ENCODE peak calls at places on chromosomes 3 and 15, in seven cellular contexts. L is neuronal stem cell, E is fibroblast of lung, C is left ventricle myocardium inferior, B is thyroid gland, O is right lobe of liver, G is tibial nerve. H is an unnamed sample. For H3K4me1, the result is how much of the 10 kb centered on the place peaks cover.

GRCh38 chr3:169071003-169071402 is 592.5 kb downstream of the MECOM start:
- DNase-seq in G (no peak), O (no peak), E (peak), L (no peak), B (no peak), C (no peak), H (no peak)

GRCh38 chr15:31359722-31360111 is 33.1 kb downstream of the KLF13 start:
- DNase-seq in B (no peak), O (no peak), L (no peak), E (no peak), C (no peak), G (no peak), H (no peak)

GRCh38 chr3:139764936-139765335 is 87.2 kb upstream of the NMNAT3 start:
- DNase-seq in G (no peak), B (no peak), E (peak), O (no peak), L (no peak), C (no peak), H (no peak)

GRCh38 chr15:78206326-78207109 is 27.8 kb downstream of the ACSBG1 start:
- DNase-seq in E (no peak), C (no peak), B (no peak), O (no peak), L (no peak), G (no peak), H (no peak)

GRCh38 chr3:97895216-97895615 is 73.4 kb downstream of the CRYBG3 start:
- DNase-seq in L (no peak), O (no peak), B (no peak), C (no peak), E (no peak), G (no peak), H (no peak)

GRCh38 chr15:74784426-74784825 is 2.5 kb downstream of the CSK start:
- DNase-seq in E (no peak), G (no peak), B (no peak), L (no peak), C (no peak), O (no peak), H (no peak)

GRCh38 chr3:184177767-184178306 is 3.2 kb downstream of the AP2M1 start:
- DNase-seq in E (no peak), C (no peak), G (no peak), O (no peak), L (no peak), B (no peak), H (no peak)

GRCh38 chr3:32399030-32399620 is 7.5 kb downstream of the CMTM7 start:
- DNase-seq in E (peak), B (no peak), G (no peak), L (peak), O (no peak), C (no peak), H (no peak)

GRCh38 chr15:39580630-39581500 is at the start of gene THBS1:
- DNase-seq in G (peak), C (peak), L (peak), B (peak), O (peak), E (peak), H (peak)

GRCh38 chr15:92502930-92503329 is 109.2 kb downstream of the ST8SIA2 start:
- DNase-seq in B (no peak), O (no peak), E (no peak), L (no peak), C (no peak), G (no peak), H (no peak)

GRCh38 chr3:48467110-48467454 is 20.5 kb downstream of the ATRIP start:
- DNase-seq in L (no peak), O (no peak), B (no peak), E (no peak), C (no peak), G (no peak), H (peak)
- H3K4me3 ChIP-seq in L (peak), O (peak), B (no peak), E (peak), C (peak), G (no peak), H (peak)

GRCh38 chr3:105719791-105720190 is 149.0 kb downstream of the CBLB start:
- DNase-seq in E (no peak), B (no peak), G (no peak), L (no peak), C (no peak), O (no peak), H (no peak)

GRCh38 chr3:105728913-105729312 is 139.9 kb downstream of the CBLB start:
- DNase-seq in C (no peak), G (no peak), O (no peak), L (no peak), E (no peak), B (no peak), H (no peak)

GRCh38 chr3:105722943-105723556 is 145.8 kb downstream of the CBLB start:
- DNase-seq in E (no peak), G (no peak), C (no peak), B (no peak), L (no peak), O (no peak), H (no peak)
- H3K27ac ChIP-seq in E (no peak), G (no peak), C (no peak), B (no peak), L (no peak), O (no peak), H (no peak)

GRCh38 chr3:64224826-64225606 is at the start of gene PRICKLE2:
- DNase-seq in G (peak), L (peak), C (peak), E (peak), B (peak), O (peak), H (peak)
- H3K4me1 ChIP-seq in G (under half), L (under half), C (half or more), E (under half), B (half or more), O (under half), H (under half)

DNA sequence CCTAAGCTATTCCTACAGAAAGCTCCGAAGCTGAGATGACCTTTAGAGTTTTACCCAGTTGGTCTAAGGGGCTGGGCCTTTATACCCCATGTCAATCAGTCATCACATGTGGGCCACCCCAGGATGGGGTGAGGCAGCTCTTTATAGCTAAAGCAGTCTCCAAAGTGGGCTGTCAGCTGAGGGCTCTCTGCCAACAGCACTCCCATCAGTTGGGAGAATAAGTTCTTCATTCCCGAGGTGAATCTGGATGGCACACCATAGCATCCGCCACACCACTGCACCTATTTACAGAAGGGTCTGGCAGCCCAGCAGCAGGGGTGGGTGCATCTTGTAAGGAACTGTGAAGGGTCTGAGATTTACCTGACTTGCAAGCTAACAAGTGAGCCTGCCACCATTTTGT is 52.1 kb upstream of the ACVR2B start:
- DNase-seq in L (no peak), B (no peak), G (no peak), E (no peak), C (no peak), O (no peak), H (no peak)
- H3K4me3 ChIP-seq in L (no peak), B (no peak), G (no peak), E (no peak), C (no peak), O (no peak), H (no peak)

DNA sequence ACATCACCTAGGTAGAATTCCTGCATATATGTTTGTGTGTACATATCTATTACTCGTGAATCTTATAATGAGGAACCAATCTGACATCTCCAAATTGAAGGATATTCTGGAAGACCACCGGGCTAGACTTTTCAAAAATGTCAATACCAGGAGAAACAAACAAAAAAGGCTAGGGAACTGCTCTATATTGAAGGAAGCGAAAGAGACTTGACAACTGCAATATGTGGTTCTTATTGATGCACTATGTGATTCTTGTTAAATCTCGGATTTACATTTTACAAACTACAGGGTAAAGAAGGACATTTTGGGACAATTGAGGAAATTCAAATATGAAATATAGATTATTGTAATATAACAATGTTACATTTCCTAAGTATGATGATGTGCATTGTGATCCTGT is 137.5 kb upstream of the CCDC54 start:
- DNase-seq in C (no peak), G (no peak), B (no peak), E (no peak), L (no peak), O (no peak), H (no peak)
- H3K27ac ChIP-seq in C (peak), G (peak), B (no peak), E (no peak), L (no peak), O (no peak), H (no peak)

DNA sequence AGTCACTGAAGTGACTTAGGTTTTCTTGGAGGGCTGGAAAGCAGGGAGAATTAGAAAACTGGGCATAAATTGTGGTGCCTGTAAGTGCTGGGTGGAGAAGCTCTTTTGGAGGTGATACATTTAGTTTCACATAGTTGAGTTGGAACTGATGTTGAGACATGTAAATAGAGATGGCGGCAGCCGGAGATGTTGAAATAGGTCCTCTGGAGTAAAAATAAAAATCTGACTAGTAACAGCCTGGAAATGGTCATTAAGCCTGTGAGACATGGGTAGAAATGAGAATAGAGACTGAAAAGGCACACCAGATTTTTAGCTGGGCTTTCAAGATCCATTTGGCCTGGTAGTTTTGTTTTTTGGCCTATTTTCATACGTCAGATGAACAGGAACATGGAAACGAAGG is 2.9 kb upstream of the NIT2 start:
- DNase-seq in O (no peak), G (no peak), C (no peak), L (no peak), E (no peak), B (no peak), H (no peak)
- H3K4me1 ChIP-seq in O (under half), G (under half), C (under half), L (under half), E (under half), B (under half), H (under half)

DNA sequence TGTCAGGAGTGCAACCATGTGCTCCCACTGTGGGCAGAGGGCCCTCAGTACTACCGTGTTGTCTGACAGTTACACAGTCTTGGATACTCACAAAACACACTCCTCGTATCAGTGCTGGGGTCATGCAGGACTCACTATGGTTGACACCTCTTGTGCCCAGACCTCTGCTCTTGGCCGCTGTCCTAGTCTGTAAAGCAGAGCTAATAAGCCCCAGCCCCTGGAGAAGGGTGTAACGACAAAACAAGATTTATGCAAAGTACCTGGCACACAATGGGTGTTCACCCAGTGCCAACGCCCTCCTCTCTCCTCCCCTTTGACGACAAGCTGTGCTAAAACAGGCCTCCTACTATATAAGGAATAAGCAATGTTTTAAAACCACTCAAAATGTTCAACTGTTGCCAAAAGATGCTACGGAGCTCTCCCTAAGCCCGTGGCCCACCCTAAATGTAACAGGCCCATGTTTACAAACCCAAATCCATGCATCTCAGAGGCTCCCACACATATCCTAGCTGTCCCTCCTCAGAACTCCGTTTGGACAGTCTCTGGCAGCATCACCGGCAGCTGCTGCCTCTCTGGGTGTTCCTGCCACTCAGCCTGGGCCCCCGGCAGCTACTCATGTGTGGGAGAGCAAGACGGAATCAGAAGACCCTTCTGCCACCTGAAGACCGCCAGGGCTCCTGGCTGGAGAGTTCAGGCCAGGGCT is 65.8 kb downstream of the MRPL46 start:
- DNase-seq in L (no peak), C (peak), B (no peak), E (no peak), G (no peak), O (no peak), H (no peak)
- H3K4me3 ChIP-seq in L (no peak), C (peak), B (no peak), E (no peak), G (no peak), O (no peak), H (no peak)

DNA sequence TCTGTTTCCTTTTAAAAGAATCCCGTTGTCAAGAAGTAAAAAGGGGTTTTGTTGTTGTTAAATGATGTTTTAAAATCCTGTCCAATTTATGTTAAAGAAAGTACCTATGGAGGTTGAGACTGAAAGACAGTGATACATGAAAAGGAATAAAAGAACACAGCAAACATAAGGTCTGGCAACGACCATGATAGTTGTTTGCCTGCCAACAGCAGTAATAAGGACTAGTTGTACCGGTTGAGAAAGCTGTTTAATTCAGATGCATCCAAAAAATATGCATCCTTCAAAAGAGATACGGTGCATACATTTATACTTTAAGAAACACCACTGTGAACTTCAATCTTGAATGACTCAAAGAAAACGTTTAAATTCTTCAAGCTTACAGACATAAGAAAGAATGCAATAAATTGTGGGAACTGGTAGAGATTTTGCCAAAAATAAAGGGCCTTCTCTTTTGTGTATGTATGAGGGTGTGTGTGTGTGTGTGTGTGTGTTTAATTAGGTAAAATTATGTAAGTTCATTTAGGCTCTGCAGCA is 492.0 kb downstream of the NLGN1 start:
- DNase-seq in G (no peak), L (no peak), C (no peak), B (no peak), E (no peak), O (no peak), H (no peak)
- H3K27ac ChIP-seq in G (no peak), L (no peak), C (no peak), B (no peak), E (no peak), O (no peak), H (no peak)

GRCh38 chr3:105790534-105790933 is 78.3 kb downstream of the CBLB start:
- DNase-seq in L (no peak), O (no peak), C (no peak), B (no peak), G (no peak), E (no peak), H (no peak)

GRCh38 chr3:105793040-105793439 is 75.8 kb downstream of the CBLB start:
- DNase-seq in G (no peak), C (no peak), O (no peak), L (no peak), E (no peak), B (no peak), H (no peak)

GRCh38 chr3:105788548-105789036 is 80.2 kb downstream of the CBLB start:
- DNase-seq in E (no peak), C (no peak), G (no peak), L (no peak), O (no peak), B (no peak), H (no peak)

GRCh38 chr3:105791134-105791533 is 77.7 kb downstream of the CBLB start:
- DNase-seq in C (no peak), O (no peak), B (no peak), E (peak), L (no peak), G (peak), H (no peak)

GRCh38 chr3:105791919-105792786 is 76.7 kb downstream of the CBLB start:
- DNase-seq in B (peak), O (no peak), L (no peak), C (peak), G (peak), E (peak), H (peak)
- H3K4me1 ChIP-seq in B (under half), O (under half), L (under half), C (half or more), G (under half), E (under half), H (under half)